ENCODE peak calls at places on chromosomes 16 and 17, in four cellular contexts. E is K562, B is SK-N-SH, J is HCT116. Y is an unnamed sample.

GRCh38 chr17:49595328-49595727 is 19.7 kb downstream of the NXPH3 start:
- DNase-seq in J (no peak), E (no peak), B (no peak), Y (no peak)

GRCh38 chr16:57611184-57611583 is 17.2 kb upstream of the ADGRG1 start:
- DNase-seq in B (no peak), E (no peak), J (no peak), Y (no peak)

GRCh38 chr17:5065227-5065744 is 13.0 kb upstream of the ZFP3 start:
- DNase-seq in E (no peak), J (no peak), B (no peak), Y (no peak)

GRCh38 chr16:85393674-85394510 is 219.2 kb upstream of the GSE1 start:
- DNase-seq in E (peak), B (peak), J (no peak), Y (no peak)

GRCh38 chr17:77449908-77450741 is 309.4 kb downstream of the SEC14L1 start:
- DNase-seq in E (peak), B (peak), J (no peak), Y (no peak)

GRCh38 chr17:17237026-17237799 is at the start of gene FLCN:
- DNase-seq in J (peak), E (peak), B (peak), Y (peak)

GRCh38 chr17:17683710-17684365 is 2.6 kb downstream of the RAI1 start:
- DNase-seq in E (no peak), B (no peak), J (no peak), Y (no peak)

GRCh38 chr17:81977211-81978091 is at the start of gene ASPSCR1:
- DNase-seq in B (peak), J (peak), E (peak), Y (peak)

GRCh38 chr17:61361084-61361483 is 38.6 kb upstream of the TBX2 start:
- DNase-seq in E (no peak), B (no peak), J (no peak), Y (no peak)

GRCh38 chr16:67216612-67217490 is 10.1 kb upstream of the TMEM208 start:
- DNase-seq in B (peak), J (no peak), E (peak), Y (no peak)

GRCh38 chr16:86836503-86837125 is 258.3 kb downstream of the FOXL1 start:
- DNase-seq in J (no peak), E (no peak), B (no peak), Y (no peak)

GRCh38 chr17:78884148-78884870 is 18.7 kb downstream of the CEP295NL start:
- DNase-seq in J (no peak), B (no peak), E (no peak), Y (no peak)

GRCh38 chr16:17397499-17397891 is 73.3 kb downstream of the XYLT1 start:
- DNase-seq in J (no peak), B (peak), E (peak), Y (no peak)

GRCh38 chr16:106623-107324 is 28.7 kb downstream of the MPG start:
- DNase-seq in B (peak), J (peak), E (peak), Y (no peak)

GRCh38 chr17:17527534-17527933 is 31.3 kb upstream of the RASD1 start:
- DNase-seq in B (no peak), J (no peak), E (no peak), Y (no peak)

GRCh38 chr16:22117666-22118065 is 25.3 kb downstream of the VWA3A start:
- DNase-seq in J (no peak), E (no peak), B (peak), Y (no peak)

GRCh38 chr17:279356-279755 is 73.3 kb downstream of the RPH3AL start:
- DNase-seq in B (no peak), J (no peak), E (no peak), Y (no peak)

GRCh38 chr17:30921544-30922196 is at the start of gene ADAP2:
- DNase-seq in B (peak), J (peak), E (peak), Y (no peak)

GRCh38 chr17:57481901-57482300 is 225.6 kb downstream of the MSI2 start:
- DNase-seq in J (no peak), B (no peak), E (peak), Y (no peak)
- H3K4me2 ChIP-seq in J (no peak), B (peak), E (peak), Y (no peak)

GRCh38 chr16:31461921-31462804 is 2.9 kb downstream of the ARMC5 start:
- DNase-seq in B (no peak), E (no peak), J (no peak), Y (no peak)
- TF ChIP-seq ZBTB33 in B (no peak), E (no peak), J (no peak), Y (no peak)

GRCh38 chr17:28734712-28735241 is 6.2 kb downstream of the NEK8 start:
- DNase-seq in J (no peak), E (no peak), B (no peak), Y (no peak)
- H3K4me2 ChIP-seq in J (peak), E (peak), B (no peak), Y (peak)

DNA sequence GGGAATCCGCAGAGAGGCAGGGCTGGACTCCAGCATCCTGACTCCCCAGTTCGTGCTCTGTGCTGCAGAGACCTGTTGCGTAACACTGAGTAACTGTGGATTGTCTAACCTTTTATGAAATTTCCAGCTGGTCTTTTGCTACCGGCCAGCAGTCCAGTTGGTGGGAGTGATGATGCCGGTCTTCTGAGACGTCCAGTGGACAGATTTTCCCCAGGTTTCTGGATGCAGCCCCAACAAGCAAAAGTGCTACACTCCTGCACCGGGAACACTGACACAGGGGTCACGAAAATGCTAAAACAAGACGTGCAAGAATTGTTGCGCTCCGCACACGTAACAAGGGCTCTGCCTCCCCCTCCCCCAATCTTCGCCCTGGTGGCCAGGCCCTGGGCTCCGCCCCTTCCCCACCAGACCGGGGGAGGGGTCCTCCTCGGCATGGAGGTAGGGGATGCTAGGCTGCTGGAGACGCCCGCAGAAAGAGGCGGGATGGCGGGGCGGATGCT is 701 bp upstream of the MRC2 start:
- DNase-seq in E (no peak), B (peak), J (no peak), Y (no peak)
- TF ChIP-seq ZBTB33 in E (no peak), B (no peak), J (no peak), Y (no peak)

GRCh38 chr17:80438806-80439205 is 23.8 kb downstream of the ENDOV start:
- DNase-seq in J (no peak), B (no peak), E (no peak), Y (no peak)
- H3K4me2 ChIP-seq in J (no peak), B (no peak), E (no peak), Y (no peak)

GRCh38 chr17:1438593-1439083 is 17.4 kb downstream of the CRK start:
- DNase-seq in J (no peak), E (no peak), B (no peak), Y (no peak)
- TF ChIP-seq ZBTB33 in J (no peak), E (no peak), B (no peak), Y (no peak)

DNA sequence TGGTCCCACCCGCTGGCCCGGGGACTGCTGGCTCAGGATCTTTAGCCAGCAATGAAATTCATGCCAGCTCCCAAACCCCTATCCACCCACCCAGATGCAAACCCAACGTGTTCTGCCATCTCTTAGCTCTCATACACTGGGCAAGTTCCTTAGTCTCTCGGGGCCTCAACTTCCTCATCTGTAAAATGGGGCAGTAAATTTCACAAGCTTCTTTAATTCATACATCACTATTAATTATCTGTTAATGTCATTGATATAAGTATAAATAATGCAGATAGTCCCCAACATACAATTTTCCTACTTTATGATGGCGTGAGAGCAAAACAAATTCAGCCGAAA is 398.7 kb downstream of the SOX9 start:
- DNase-seq in B (no peak), J (no peak), E (no peak), Y (no peak)
- H3K4me2 ChIP-seq in B (no peak), J (no peak), E (no peak), Y (peak)

DNA sequence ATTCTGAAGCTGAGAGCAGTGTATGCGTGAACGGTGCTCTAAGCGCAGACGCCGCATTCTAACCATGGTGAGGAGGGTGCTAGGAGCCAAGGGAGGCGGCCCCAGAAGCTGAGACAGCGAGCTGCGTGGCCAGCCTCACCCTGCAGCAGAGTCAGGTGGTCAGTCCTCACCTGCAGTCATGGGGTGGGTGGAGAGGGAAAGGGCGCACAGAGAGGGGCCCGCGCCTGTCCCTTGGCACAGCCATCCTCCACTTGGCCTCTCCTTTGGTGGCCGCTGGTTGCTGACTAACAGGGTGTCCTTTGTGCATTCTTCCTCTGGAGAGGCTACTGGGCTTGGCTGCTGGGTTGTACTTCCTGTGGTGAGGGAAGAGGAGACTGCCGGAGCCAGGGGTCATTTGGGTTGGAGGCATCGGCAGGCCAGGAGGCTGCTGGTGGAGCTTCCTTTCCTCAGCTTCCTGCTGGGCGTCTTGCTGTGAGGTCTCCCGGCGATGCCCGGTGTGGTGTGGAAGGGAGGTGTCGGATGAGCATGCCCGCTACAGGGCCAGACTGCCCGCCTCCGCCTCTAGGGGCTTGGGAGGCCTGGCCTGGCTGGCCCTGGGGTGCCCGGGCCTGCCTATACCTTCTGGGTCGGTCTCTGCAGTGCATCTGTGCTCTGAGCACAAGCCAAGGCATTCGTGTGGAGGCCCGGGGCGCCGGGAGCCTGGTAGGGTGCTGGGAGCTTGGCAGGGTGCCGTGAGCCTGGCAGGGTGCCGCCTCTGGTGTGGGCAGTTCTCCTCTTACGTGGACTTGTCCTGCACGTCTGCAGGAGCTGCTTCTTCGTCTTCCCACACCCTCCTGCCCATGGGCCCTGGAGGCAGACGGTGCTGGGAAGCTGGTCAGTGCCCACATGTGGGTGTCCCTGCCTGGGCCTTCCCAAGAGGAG is 17.4 kb downstream of the RNF213 start:
- DNase-seq in J (no peak), B (peak), E (no peak), Y (no peak)
- TF ChIP-seq ZBTB33 in J (no peak), B (no peak), E (no peak), Y (no peak)

Y was measured in GM12878.